ENCODE peak calls at places on chromosomes 3 and 15, in six cellular contexts. I, F, X, V, T and L are unnamed samples.

GRCh38 chr3:56590814-56591213 is 33.8 kb downstream of the CCDC66 start:
- DNase-seq in V (no peak), X (no peak), F (no peak), T (no peak), I (no peak), L (no peak)

GRCh38 chr15:78120523-78120922 is 10.7 kb downstream of the CIB2 start:
- DNase-seq in V (no peak), X (no peak), F (no peak), T (no peak), I (no peak), L (no peak)

GRCh38 chr3:174931969-174932368 is 72.8 kb downstream of the NAALADL2 start:
- DNase-seq in V (no peak), X (no peak), F (no peak), T (no peak), I (no peak), L (no peak)

GRCh38 chr15:73364070-73364469 is 4.7 kb downstream of the HCN4 start:
- DNase-seq in X (no peak), I (no peak), F (no peak), T (no peak), V (no peak), L (no peak)

GRCh38 chr3:9271903-9272302 is 22.5 kb upstream of the SRGAP3 start:
- DNase-seq in V (no peak), F (no peak), I (no peak), T (no peak), X (no peak), L (no peak)

GRCh38 chr3:143329567-143330164 is 210.1 kb downstream of the CHST2 start:
- DNase-seq in X (no peak), I (no peak), F (peak), V (peak), T (no peak), L (no peak)

GRCh38 chr3:7585052-7585451 is 724.1 kb downstream of the GRM7 start:
- DNase-seq in I (no peak), F (no peak), T (no peak), X (no peak), V (no peak), L (no peak)

GRCh38 chr3:31004025-31004678 is 109.7 kb upstream of the GADL1 start:
- DNase-seq in T (no peak), V (no peak), I (no peak), F (peak), X (no peak), L (no peak)

GRCh38 chr15:55715355-55716076 is 27.4 kb downstream of the PRTG start:
- DNase-seq in F (no peak), X (no peak), I (no peak), V (no peak), T (no peak), L (no peak)

GRCh38 chr3:76765526-76765925 is 274.4 kb upstream of the ROBO2 start:
- DNase-seq in X (no peak), V (no peak), T (no peak), F (no peak), I (no peak), L (no peak)

GRCh38 chr15:41482070-41482469 is 11.6 kb upstream of the ITPKA start:
- DNase-seq in X (no peak), F (no peak), V (no peak), T (no peak), I (no peak), L (no peak)

GRCh38 chr3:108489776-108490175 is 20.6 kb downstream of the MYH15 start:
- DNase-seq in I (peak), X (peak), F (peak), T (no peak), V (peak), L (peak)

GRCh38 chr15:23648920-23649515 is 1.4 kb upstream of the MAGEL2 start:
- DNase-seq in V (peak), X (peak), T (no peak), F (peak), I (no peak), L (no peak)

GRCh38 chr3:55724851-55725250 is 237.7 kb upstream of the WNT5A start:
- DNase-seq in V (no peak), I (peak), T (no peak), X (no peak), F (no peak), L (no peak)

GRCh38 chr3:141877911-141878310 is 1.5 kb downstream of the ATP1B3 start:
- DNase-seq in V (no peak), T (no peak), F (no peak), I (no peak), X (peak), L (no peak)

GRCh38 chr3:105997800-105998526 is 129.2 kb upstream of the CBLB start:
- DNase-seq in X (peak), V (no peak), F (no peak), T (no peak), I (no peak), L (peak)

GRCh38 chr3:131350506-131350905 is 31.1 kb upstream of the NUDT16 start:
- DNase-seq in F (no peak), I (no peak), X (no peak), T (no peak), V (no peak), L (no peak)

GRCh38 chr3:161268601-161269000 is 47.5 kb downstream of the NMD3 start:
- DNase-seq in F (no peak), I (no peak), X (no peak), T (no peak), V (no peak), L (no peak)

GRCh38 chr15:85558747-85559327 is 178.4 kb downstream of the AKAP13 start:
- DNase-seq in I (no peak), F (no peak), X (no peak), V (no peak), T (no peak), L (no peak)

GRCh38 chr15:67835349-67836133 is 4.3 kb downstream of the RNU6-1 start:
- DNase-seq in F (no peak), X (no peak), I (no peak), T (no peak), V (no peak), L (no peak)

GRCh38 chr15:89556413-89557262 is 18.6 kb upstream of the TICRR start:
- DNase-seq in V (peak), T (peak), X (peak), I (no peak), F (peak), L (no peak)

GRCh38 chr3:23992051-23992628 is 47.1 kb downstream of the NR1D2 start:
- DNase-seq in V (no peak), I (no peak), F (peak), X (no peak), T (no peak), L (no peak)

GRCh38 chr3:15557511-15557946 is 36.0 kb upstream of the COLQ start:
- DNase-seq in F (peak), I (peak), V (peak), X (peak), T (no peak), L (peak)

GRCh38 chr3:36876181-36876936 is 68.5 kb downstream of the TRANK1 start:
- DNase-seq in V (no peak), F (no peak), I (peak), T (no peak), X (peak), L (no peak)

GRCh38 chr3:64988188-64988587 is 300.4 kb upstream of the ADAMTS9 start:
- DNase-seq in I (no peak), T (no peak), X (no peak), V (no peak), F (no peak), L (no peak)

GRCh38 chr3:123789760-123790159 is 94.4 kb downstream of the MYLK start:
- DNase-seq in I (no peak), V (no peak), T (no peak), F (no peak), X (no peak), L (no peak)

DNA sequence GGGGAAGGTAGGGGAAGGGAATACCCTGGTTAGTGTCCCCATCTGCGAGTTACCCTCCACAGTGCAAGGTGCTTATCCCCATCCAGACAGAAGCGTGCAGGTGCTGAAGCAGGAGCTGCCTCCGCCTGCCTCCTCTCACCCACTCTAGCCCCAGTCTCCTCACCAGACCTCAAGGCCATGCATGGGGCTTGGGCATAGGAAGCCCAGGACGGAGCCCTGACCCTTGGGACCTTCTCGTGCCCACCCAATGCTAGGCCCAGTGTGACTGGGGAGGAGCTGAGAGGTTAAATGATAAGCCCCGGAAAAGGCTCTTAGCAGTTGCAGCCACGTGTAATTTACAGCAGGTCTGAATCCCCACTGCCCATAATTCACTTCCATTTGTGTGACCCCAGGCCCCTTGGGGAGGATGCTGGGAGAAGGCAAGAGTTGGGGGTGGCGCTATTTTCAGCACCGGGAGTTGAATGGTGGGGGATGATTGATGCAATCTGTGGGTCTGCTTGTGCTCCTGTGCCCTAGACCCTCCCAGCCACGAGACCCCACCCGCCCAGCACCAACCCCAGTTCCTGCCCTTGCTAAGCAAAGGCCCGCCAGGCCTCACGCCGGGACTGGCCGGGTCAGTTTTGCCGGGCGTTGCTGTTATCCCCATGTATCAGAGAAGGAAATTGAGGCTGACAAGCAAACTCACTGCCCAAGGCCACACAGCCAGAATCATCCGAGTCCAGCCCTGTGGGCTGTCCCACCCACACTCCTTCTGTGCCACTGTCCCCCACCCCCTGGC is 14.5 kb upstream of the PLXND1 start:
- DNase-seq in F (peak), X (no peak), V (no peak), T (no peak), I (no peak), L (no peak)
- TF ChIP-seq GABPA in F (no peak), X (no peak), V (no peak), T (no peak), I (no peak), L (no peak)

DNA sequence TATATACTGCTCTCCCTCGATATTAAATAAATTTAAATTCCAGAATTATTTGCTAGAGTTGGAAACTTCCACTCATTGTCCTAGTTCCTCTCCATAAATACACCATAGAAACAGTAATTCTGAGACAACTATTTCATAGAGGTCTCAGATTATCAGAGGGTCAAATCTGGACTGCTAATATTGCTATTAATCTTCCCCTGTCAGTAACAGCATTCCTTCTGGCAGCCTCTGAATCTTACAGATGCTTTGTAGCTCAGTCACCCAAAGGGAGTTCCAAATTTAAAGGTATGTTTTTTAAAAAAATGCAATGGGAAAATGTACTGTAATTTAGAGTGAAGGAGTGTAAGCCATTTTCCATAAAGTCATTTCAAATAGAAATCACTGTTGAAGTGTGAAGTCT is 428.8 kb downstream of the PYDC2 start:
- DNase-seq in F (no peak), X (no peak), I (no peak), T (no peak), V (no peak), L (no peak)
- TF ChIP-seq GABPA in F (no peak), X (no peak), I (no peak), T (no peak), V (no peak), L (no peak)

GRCh38 chr15:70854669-70854976 is 666 bp upstream of the LARP6 start:
- DNase-seq in V (no peak), T (no peak), X (no peak), F (no peak), I (no peak), L (no peak)
- TF ChIP-seq GABPA in V (no peak), T (no peak), X (no peak), F (no peak), I (no peak), L (no peak)

GRCh38 chr15:58459562-58459961 is 27.8 kb downstream of the LIPC start:
- DNase-seq in I (no peak), F (no peak), X (no peak), V (no peak), T (no peak), L (peak)
- TF ChIP-seq GABPA in I (no peak), F (no peak), X (no peak), V (no peak), T (no peak), L (no peak)

GRCh38 chr3:140113983-140114923 is 179.3 kb downstream of the CLSTN2 start:
- DNase-seq in X (no peak), T (no peak), V (no peak), I (no peak), F (peak), L (no peak)
- TF ChIP-seq GABPA in X (no peak), T (no peak), V (no peak), I (no peak), F (no peak), L (no peak)